ENCODE peak calls at places on chromosomes 3 and 15, in six cellular contexts. O is spleen, L is stomach, R is HCT116, P is lower leg skin, M is transverse colon. X is an unnamed sample.

GRCh38 chr3:149576071-149576564 is 81.7 kb downstream of the WWTR1 start:
- DNase-seq in O (no peak), L (no peak), R (peak), P (no peak), M (no peak), X (no peak)

GRCh38 chr15:41476416-41477048 is 17.1 kb upstream of the ITPKA start:
- DNase-seq in O (no peak), L (no peak), R (no peak), P (no peak), M (no peak), X (no peak)

GRCh38 chr3:29565236-29565635 is 284.4 kb downstream of the RBMS3 start:
- DNase-seq in O (no peak), L (no peak), R (no peak), P (no peak), M (no peak), X (no peak)

GRCh38 chr15:99472416-99473145 is 93.2 kb upstream of the MEF2A start:
- DNase-seq in O (no peak), L (no peak), R (no peak), P (no peak), M (no peak), X (no peak)

GRCh38 chr15:65303687-65304392 is 637 bp upstream of the RNU5B-1 start:
- DNase-seq in O (peak), L (peak), R (peak), P (no peak), M (peak), X (peak)

GRCh38 chr15:59203026-59203425 is 3.6 kb upstream of the LDHAL6B start:
- DNase-seq in O (no peak), L (no peak), R (no peak), P (no peak), M (no peak), X (no peak)

GRCh38 chr3:63967675-63968611 is 55.4 kb downstream of the PSMD6 start:
- DNase-seq in O (peak), L (no peak), R (no peak), P (peak), M (peak), X (peak)

GRCh38 chr3:184604956-184605290 is 43.3 kb downstream of the EPHB3 start:
- DNase-seq in O (no peak), L (no peak), R (no peak), P (no peak), M (no peak), X (no peak)

GRCh38 chr3:7800006-7800780 is 701.4 kb upstream of the LMCD1 start:
- DNase-seq in O (no peak), L (no peak), R (no peak), P (no peak), M (no peak), X (no peak)

GRCh38 chr15:25175789-25176615 is 221.2 kb downstream of the SNRPN start:
- DNase-seq in O (peak), L (peak), R (no peak), P (peak), M (peak), X (no peak)

GRCh38 chr3:179068779-179069530 is 2.7 kb downstream of the ZMAT3 start:
- DNase-seq in O (no peak), L (no peak), R (no peak), P (no peak), M (peak), X (peak)

GRCh38 chr3:167467848-167468611 is 5.8 kb downstream of the SERPINI2 start:
- DNase-seq in O (no peak), L (no peak), R (no peak), P (no peak), M (no peak), X (no peak)

GRCh38 chr3:32469151-32469874 is 33.3 kb downstream of the CMTM6 start:
- DNase-seq in O (no peak), L (no peak), R (no peak), P (no peak), M (no peak), X (no peak)

GRCh38 chr3:185823280-185824044 is 1.4 kb downstream of the IGF2BP2 start:
- DNase-seq in O (peak), L (peak), R (no peak), P (peak), M (peak), X (peak)

GRCh38 chr3:185825639-185826481 is 1.0 kb upstream of the IGF2BP2 start:
- DNase-seq in O (peak), L (peak), R (no peak), P (no peak), M (peak), X (peak)

GRCh38 chr3:185825379-185825638 is 467 bp upstream of the IGF2BP2 start:
- DNase-seq in O (no peak), L (no peak), R (no peak), P (no peak), M (no peak), X (no peak)

GRCh38 chr3:185824051-185824466 is 783 bp downstream of the IGF2BP2 start:
- DNase-seq in O (peak), L (peak), R (no peak), P (peak), M (peak), X (peak)

DNA sequence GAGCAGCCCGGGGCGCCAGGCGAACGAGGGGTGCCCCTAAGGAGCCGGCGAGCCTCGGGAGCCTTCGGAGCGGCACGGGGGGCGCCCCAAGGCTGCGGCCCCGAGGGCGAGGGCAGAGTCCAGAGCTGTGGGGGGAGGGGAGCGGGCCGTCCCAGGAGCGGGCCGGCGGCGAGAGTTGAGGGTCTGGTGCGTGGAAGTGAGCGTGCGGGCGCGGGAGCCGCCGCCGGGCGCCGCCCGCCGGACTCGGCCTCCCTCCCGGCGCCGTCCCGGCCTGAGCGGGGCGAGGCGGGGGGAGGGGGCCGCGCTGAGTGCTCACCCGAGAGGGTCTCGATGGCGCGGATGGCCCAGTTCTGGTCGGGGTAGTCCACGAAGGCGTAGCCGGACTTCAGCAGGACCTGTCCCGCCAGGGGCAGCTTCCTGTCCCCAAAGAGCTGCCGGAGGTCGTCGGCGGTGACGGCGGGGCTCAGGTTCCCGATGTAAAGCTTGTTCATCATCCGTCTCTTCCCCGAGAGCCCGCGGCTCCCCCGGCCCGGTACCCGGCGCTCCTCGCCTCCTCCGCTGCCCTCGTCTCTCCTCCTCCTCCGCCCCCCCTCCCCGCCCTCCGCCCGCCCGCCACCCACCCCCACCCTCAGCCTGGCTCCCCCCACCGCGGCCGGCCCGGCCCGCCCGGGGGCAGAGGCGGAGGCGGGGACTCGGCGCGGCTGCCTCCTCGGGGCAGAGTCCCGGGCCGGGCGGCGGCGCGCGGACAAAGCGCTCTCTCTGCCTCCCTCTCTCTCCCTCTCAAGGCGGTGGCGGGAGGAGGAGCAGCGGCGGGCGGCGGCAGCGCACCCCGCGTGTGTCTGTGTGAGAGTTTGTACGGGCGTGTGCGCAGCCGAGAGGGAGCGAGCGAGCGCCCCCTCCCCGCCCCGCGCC is at the start of gene IGF2BP2:
- DNase-seq in O (peak), L (peak), R (no peak), P (peak), M (peak), X (peak)
- TF ChIP-seq POLR2A in O (peak), L (no peak), R (peak), P (no peak), M (peak), X (peak)

GRCh38 chr15:63021031-63021430 is 21.5 kb upstream of the TPM1 start:
- DNase-seq in O (no peak), L (no peak), R (no peak), P (peak), M (no peak), X (no peak)

GRCh38 chr15:63022663-63023062 is 19.9 kb upstream of the TPM1 start:
- DNase-seq in O (no peak), L (no peak), R (no peak), P (no peak), M (no peak), X (no peak)

GRCh38 chr15:63022181-63022580 is 20.4 kb upstream of the TPM1 start:
- DNase-seq in O (no peak), L (no peak), R (no peak), P (peak), M (no peak), X (no peak)

GRCh38 chr15:63025460-63025859 is 17.1 kb upstream of the TPM1 start:
- DNase-seq in O (no peak), L (no peak), R (no peak), P (no peak), M (no peak), X (no peak)

DNA sequence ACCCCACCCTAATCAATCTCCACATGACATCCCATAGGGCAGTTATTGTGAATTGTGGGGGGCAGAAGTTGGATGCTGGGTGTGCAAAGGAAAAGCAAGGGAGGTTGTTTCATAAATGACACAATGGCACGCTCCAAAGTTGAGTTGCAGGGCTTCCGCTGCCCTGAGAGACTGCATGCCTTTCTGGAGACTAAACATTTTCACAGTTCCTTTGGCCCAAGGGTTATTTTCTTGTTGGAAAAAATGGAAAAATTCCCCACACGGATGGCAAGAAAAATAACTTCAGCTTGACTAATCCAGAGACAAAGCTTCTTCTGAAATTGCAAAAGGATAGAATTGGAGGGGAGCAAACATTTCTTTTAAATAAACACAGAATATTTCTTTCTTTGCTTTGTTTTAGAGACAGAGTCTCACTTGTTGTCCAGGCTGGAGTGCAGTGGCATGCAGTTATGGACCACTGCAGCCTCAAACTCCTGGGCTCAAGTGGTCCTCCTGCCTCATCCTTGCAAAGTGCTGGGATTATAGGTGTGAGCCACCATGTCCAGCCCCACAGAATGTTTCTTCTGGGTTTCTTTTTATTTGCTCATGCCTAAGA is 19.1 kb upstream of the TPM1 start:
- DNase-seq in O (no peak), L (no peak), R (no peak), P (peak), M (no peak), X (no peak)
- TF ChIP-seq POLR2A in O (no peak), L (no peak), R (no peak), P (no peak), M (no peak), X (no peak)

DNA sequence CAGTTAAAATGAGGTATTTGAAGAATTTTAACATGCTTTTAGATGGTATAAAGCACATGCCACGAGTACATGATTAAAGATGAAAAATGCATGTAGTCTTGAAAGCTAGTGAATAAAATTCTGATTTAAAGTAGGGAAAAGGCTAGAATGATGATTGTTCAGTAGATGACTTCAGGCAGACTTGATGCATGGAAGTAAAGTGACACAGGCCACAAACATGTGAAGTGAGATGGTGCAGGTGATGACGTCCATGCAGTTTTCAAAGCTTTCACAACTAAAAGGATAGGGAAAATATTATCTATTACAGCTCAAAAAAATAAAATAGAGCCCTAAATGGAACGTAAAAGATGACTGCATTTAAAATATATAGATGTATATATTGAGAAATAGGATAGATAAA is 140.9 kb downstream of the TFG start:
- DNase-seq in O (no peak), L (no peak), R (no peak), P (no peak), M (no peak), X (no peak)
- TF ChIP-seq POLR2A in O (no peak), L (no peak), R (no peak), P (no peak), M (no peak), X (no peak)

DNA sequence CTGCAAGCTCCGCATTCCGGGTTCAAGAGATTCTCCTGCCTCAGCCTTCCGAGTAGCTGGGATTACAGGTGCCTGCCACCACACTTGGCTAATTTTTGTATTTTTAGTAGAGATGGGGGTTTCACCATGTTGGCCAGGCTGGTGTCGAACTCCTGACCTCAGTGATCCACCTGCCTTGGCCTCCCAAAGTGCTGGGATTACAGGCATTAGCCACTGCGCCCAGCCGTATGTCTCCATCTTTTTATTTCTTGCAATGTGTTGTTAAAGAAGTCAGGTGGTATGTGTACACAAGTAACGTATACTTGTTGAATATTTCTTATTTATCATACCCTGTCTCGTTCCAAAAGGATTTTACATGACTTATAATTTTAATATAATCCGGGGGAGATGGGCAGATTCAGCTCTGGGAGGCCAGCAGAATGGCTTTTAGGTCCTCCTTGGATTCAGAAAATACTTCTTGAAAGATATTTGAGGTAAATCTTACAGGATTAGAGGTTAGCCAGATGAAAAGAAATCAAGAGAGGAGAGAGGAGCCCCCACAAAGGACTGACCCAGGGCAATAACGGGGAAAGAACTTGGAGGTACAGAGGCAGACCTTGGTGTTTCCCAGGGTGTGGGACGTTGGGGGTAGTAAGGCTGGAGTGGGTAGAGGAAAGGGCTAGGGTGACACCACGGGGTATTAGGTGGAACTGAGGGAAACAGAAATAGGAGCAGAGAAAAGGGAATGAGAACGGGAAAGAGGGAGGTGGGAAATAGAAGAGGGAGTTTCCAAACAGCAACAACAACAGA is 27.2 kb upstream of the MUC20 start:
- DNase-seq in O (no peak), L (no peak), R (no peak), P (no peak), M (no peak), X (no peak)
- TF ChIP-seq POLR2A in O (no peak), L (no peak), R (no peak), P (no peak), M (no peak), X (no peak)

GRCh38 chr3:60136606-60137005 is 1086.8 kb upstream of the CFAP20DC start:
- DNase-seq in O (no peak), L (no peak), R (no peak), P (no peak), M (no peak), X (no peak)
- TF ChIP-seq POLR2A in O (no peak), L (no peak), R (no peak), P (no peak), M (no peak), X (no peak)

DNA sequence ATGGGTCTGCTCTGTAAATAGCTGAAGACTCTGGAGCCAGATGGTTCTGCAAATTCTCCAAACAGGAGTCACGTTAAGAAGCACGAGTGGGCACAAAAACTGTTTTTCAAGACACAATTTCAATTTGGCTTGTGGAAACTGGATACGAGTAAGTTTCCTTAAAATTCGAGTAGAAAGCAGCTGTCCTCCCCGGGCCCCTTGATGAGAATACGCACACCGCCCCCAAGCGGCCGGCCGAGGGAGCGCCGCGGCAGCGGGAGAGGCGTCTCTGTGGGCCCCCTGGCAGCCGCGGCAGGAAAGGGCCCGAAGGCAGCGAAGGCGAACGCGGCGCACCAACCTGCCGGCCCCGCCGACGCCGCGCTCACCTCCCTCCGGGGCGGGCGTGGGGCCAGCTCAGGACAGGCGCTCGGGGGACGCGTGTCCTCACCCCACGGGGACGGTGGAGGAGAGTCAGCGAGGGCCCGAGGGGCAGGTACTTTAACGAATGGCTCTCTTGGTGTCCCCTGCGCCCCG is 706 bp upstream of the THBS1 start:
- DNase-seq in O (peak), L (peak), R (peak), P (peak), M (peak), X (peak)
- TF ChIP-seq POLR2A in O (no peak), L (no peak), R (no peak), P (no peak), M (no peak), X (no peak)

X was measured in erythroblast.